ENCODE peak calls at places on chromosome 1, in five cellular contexts. X is ovary, I is A549, C is cardiac muscle cell, V is PC-3. P is an unnamed sample.

GRCh38 chr1:67586596-67586995 is 98.4 kb upstream of the GADD45A start:
- DNase-seq in X (no peak), I (no peak), C (peak), V (no peak), P (no peak)

GRCh38 chr1:10122926-10123325 is 87.4 kb upstream of the KIF1B start:
- DNase-seq in X (no peak), I (no peak), C (no peak), V (peak), P (no peak)

GRCh38 chr1:154157520-154158306 is 2.8 kb upstream of the NUP210L start:
- DNase-seq in X (no peak), I (no peak), C (peak), V (no peak), P (no peak)

GRCh38 chr1:66294692-66295384 is 239.1 kb upstream of the SGIP1 start:
- DNase-seq in X (no peak), I (peak), C (peak), V (peak), P (peak)

GRCh38 chr1:207336559-207337467 is 15.3 kb downstream of the CD55 start:
- DNase-seq in X (no peak), I (peak), C (no peak), V (peak), P (peak)

GRCh38 chr1:20150969-20151368 is 11.8 kb downstream of the PLA2G2F start:
- DNase-seq in X (peak), I (no peak), C (no peak), V (no peak), P (no peak)

GRCh38 chr1:226223786-226224244 is 351 bp downstream of the MIXL1 start:
- DNase-seq in X (no peak), I (no peak), C (peak), V (no peak), P (peak)

GRCh38 chr1:214515544-214516433 is 35.6 kb downstream of the PTPN14 start:
- DNase-seq in X (no peak), I (no peak), C (peak), V (no peak), P (no peak)

GRCh38 chr1:23664837-23665795 is 26.5 kb upstream of the RPL11 start:
- DNase-seq in X (no peak), I (no peak), C (peak), V (peak), P (no peak)

GRCh38 chr1:115337633-115338456 is at the start of gene NGF:
- DNase-seq in X (peak), I (peak), C (peak), V (peak), P (peak)

GRCh38 chr1:45344491-45344890 is 4.3 kb upstream of the MUTYH start:
- DNase-seq in X (no peak), I (no peak), C (no peak), V (no peak), P (no peak)

GRCh38 chr1:11938722-11939526 is 4.4 kb downstream of the PLOD1 start:
- DNase-seq in X (no peak), I (no peak), C (peak), V (peak), P (no peak)

GRCh38 chr1:43238991-43239469 is 30.8 kb upstream of the TMEM125 start:
- DNase-seq in X (no peak), I (no peak), C (peak), V (no peak), P (no peak)

GRCh38 chr1:172647110-172647564 is 11.8 kb upstream of the FASLG start:
- DNase-seq in X (no peak), I (no peak), C (no peak), V (no peak), P (no peak)

GRCh38 chr1:69737527-69738176 is 169.9 kb downstream of the LRRC7 start:
- DNase-seq in X (no peak), I (peak), C (peak), V (peak), P (peak)

GRCh38 chr1:150576794-150577556 is 2.4 kb downstream of the MCL1 start:
- DNase-seq in X (peak), I (no peak), C (peak), V (peak), P (no peak)

GRCh38 chr1:29555043-29555620 is 318.8 kb downstream of the PTPRU start:
- DNase-seq in X (no peak), I (no peak), C (no peak), V (no peak), P (no peak)

GRCh38 chr1:67273591-67273990 is 34.1 kb upstream of the IL12RB2 start:
- DNase-seq in X (no peak), I (no peak), C (no peak), V (no peak), P (no peak)

GRCh38 chr1:41726899-41727748 is 191.6 kb downstream of the HIVEP3 start:
- DNase-seq in X (no peak), I (no peak), C (no peak), V (no peak), P (no peak)

GRCh38 chr1:168499094-168500049 is 44.4 kb downstream of the XCL2 start:
- DNase-seq in X (no peak), I (no peak), C (no peak), V (peak), P (no peak)

GRCh38 chr1:159913451-159914192 is 11.7 kb downstream of the TAGLN2 start:
- DNase-seq in X (no peak), I (no peak), C (peak), V (peak), P (no peak)

GRCh38 chr1:149848340-149848771 is 51.0 kb upstream of the BOLA1 start:
- DNase-seq in X (no peak), I (no peak), C (no peak), V (peak), P (no peak)

GRCh38 chr1:221468556-221468955 is 273.3 kb downstream of the DUSP10 start:
- DNase-seq in X (no peak), I (no peak), C (no peak), V (no peak), P (no peak)

GRCh38 chr1:118948351-118948750 is 39.8 kb downstream of the TBX15 start:
- DNase-seq in X (no peak), I (no peak), C (no peak), V (peak), P (no peak)

GRCh38 chr1:40182956-40183710 is 21.9 kb downstream of the RLF start:
- DNase-seq in X (no peak), I (no peak), C (peak), V (peak), P (no peak)

GRCh38 chr1:172906778-172907592 is 143.8 kb downstream of the TNFSF18 start:
- DNase-seq in X (no peak), I (no peak), C (peak), V (peak), P (no peak)

GRCh38 chr1:204366759-204367158 is 7.0 kb upstream of the PLEKHA6 start:
- DNase-seq in X (no peak), I (peak), C (no peak), V (peak), P (no peak)

GRCh38 chr1:241592273-241592958 is 47.8 kb downstream of the CHML start:
- DNase-seq in X (no peak), I (no peak), C (no peak), V (peak), P (peak)

GRCh38 chr1:1344672-1345361 is 4.4 kb downstream of the DVL1 start:
- DNase-seq in X (no peak), I (peak), C (no peak), V (peak), P (peak)

GRCh38 chr1:77652179-77652745 is 30.2 kb downstream of the ZZZ3 start:
- DNase-seq in X (no peak), I (no peak), C (peak), V (no peak), P (no peak)

GRCh38 chr1:64304744-64305143 is 101.3 kb downstream of the UBE2U start:
- DNase-seq in X (no peak), I (no peak), C (no peak), V (no peak), P (no peak)

GRCh38 chr1:92538048-92538412 is 51.3 kb upstream of the GFI1 start:
- DNase-seq in X (no peak), I (no peak), C (peak), V (no peak), P (no peak)

GRCh38 chr1:77543822-77544448 is 138.5 kb downstream of the ZZZ3 start:
- DNase-seq in X (no peak), I (no peak), C (no peak), V (peak), P (no peak)

GRCh38 chr1:231170875-231171274 is 9.0 kb downstream of the TRIM67 start:
- DNase-seq in X (no peak), I (no peak), C (no peak), V (no peak), P (no peak)

GRCh38 chr1:169105434-169106094 is 926 bp upstream of the ATP1B1 start:
- DNase-seq in X (peak), I (peak), C (no peak), V (peak), P (peak)

GRCh38 chr1:55428944-55429931 is 214.1 kb upstream of the USP24 start:
- DNase-seq in X (no peak), I (peak), C (peak), V (peak), P (peak)

GRCh38 chr1:34906756-34907155 is 22.7 kb downstream of the DLGAP3 start:
- DNase-seq in X (no peak), I (no peak), C (no peak), V (no peak), P (no peak)

GRCh38 chr1:176949033-176949662 is 215.4 kb downstream of the ASTN1 start:
- DNase-seq in X (no peak), I (peak), C (peak), V (peak), P (peak)

GRCh38 chr1:33327587-33328325 is 6.9 kb upstream of the A3GALT2 start:
- DNase-seq in X (peak), I (no peak), C (peak), V (peak), P (peak)

DNA sequence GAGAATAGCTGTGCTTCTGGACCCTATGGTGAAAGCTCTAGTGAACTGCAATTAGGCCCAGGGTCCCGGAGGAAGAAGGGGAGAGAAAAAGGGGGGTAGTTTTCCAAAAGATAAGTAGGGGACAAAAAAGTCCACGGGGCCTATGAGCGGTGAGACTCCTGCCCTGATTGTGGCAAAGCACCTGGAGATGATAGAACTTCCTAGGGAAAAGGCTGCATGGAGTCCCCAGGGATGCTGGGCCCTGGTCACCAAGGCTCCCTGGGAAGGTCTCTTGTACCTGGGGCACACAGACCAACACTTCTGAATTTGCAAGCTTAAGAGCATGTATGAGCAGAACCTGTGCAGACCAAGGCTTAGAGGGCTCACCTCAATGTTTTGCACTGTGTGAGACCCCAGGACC is 5.4 kb upstream of the SHISA4 start:
- DNase-seq in X (no peak), I (no peak), C (no peak), V (no peak), P (no peak)
- H3K27ac ChIP-seq in X (peak), I (peak), C (peak), V (peak), P (peak)

DNA sequence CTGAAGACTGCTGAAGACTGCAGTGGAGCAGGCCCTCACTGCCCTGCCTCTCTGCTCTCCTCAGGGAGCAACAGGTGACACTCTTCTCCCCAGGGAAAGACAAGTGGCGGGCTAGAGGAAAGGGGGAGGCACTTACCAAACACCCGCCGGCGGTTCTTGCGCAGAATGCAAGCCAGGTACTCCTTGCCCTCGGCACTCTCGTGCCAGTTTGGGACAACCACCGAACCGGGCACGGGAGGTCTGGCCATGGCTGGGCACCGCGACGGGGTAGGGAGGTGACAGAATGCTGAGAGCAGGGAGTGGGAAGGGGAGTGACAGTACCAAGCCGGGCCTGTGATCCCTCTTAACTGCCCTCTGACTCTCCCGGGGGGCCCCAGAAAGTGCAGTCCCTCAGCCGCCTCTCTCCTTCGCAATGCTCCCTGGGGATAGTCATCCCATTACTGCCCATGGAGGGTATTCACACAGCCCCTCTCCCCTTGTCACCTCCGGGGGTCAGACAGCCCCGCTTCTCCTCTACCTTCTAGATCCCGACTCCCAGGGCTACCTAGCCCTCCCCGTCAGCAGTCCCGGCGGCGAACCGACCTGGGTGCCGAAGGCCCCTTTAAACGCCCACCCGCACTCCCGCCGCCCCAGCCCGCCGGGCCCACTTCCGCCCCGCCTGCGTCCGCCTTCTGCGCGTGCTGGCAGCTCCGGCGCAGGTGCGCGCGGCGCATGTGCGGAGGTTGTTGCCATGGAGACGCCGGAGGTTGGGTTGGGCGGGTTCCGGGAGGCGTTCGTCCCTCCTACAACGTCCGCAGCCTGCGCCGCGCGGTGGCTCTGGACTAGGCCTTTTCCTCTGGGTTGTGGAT is at the start of gene CPLANE2:
- DNase-seq in X (peak), I (peak), C (peak), V (peak), P (peak)
- TF ChIP-seq CTCF in X (no peak), I (no peak), C (peak), V (peak), P (no peak)

GRCh38 chr1:174131032-174131638 is 28.2 kb upstream of the RABGAP1L start:
- DNase-seq in X (no peak), I (no peak), C (no peak), V (no peak), P (no peak)

GRCh38 chr1:174134000-174134659 is 25.2 kb upstream of the RABGAP1L start:
- DNase-seq in X (no peak), I (no peak), C (no peak), V (no peak), P (no peak)

GRCh38 chr1:174136714-174137113 is 22.6 kb upstream of the RABGAP1L start:
- DNase-seq in X (no peak), I (no peak), C (no peak), V (no peak), P (no peak)

GRCh38 chr1:174135200-174135599 is 24.1 kb upstream of the RABGAP1L start:
- DNase-seq in X (no peak), I (no peak), C (no peak), V (no peak), P (no peak)
- H3K27ac ChIP-seq in X (no peak), I (no peak), C (no peak), V (no peak), P (no peak)

GRCh38 chr1:15423355-15424077 is 13.8 kb downstream of the EFHD2 start:
- DNase-seq in X (no peak), I (no peak), C (no peak), V (no peak), P (no peak)

GRCh38 chr1:15424146-15424667 is 14.0 kb upstream of the CTRC start:
- DNase-seq in X (no peak), I (no peak), C (no peak), V (no peak), P (no peak)

GRCh38 chr1:15422871-15423270 is 13.2 kb downstream of the EFHD2 start:
- DNase-seq in X (no peak), I (no peak), C (no peak), V (no peak), P (no peak)

GRCh38 chr1:15418811-15419515 is 9.3 kb downstream of the EFHD2 start:
- DNase-seq in X (no peak), I (no peak), C (peak), V (no peak), P (peak)

DNA sequence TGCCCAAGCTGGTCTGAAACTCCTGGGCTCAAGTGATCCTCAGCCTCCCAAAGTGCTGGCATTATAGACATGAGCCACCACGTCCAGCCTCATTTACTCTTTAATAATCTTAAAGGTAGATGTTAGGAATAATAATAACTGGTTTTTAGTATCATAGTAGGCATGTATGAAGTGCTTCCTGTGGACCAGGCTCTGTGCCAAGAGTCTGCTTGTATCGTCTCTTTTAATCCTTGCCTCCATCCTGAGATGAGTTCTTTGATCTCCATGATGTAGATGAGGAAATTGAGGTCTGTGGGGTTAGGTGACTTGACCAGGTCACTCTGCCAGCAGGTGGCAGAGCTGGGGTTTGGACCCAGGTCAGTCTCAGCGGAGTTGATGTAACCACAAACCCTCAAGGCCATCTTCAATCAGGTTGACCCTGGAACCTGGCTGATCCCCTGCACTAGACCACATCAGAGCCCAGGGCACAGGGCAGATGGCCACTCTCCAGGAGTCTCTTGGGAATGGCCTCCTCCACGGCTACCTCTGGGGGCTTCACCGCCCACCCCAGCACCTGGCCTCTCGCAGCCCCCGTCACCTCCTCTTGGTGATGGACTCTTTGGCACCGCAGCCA is 11.3 kb downstream of the EFHD2 start:
- DNase-seq in X (no peak), I (no peak), C (no peak), V (no peak), P (no peak)
- TF ChIP-seq CTCF in X (no peak), I (no peak), C (no peak), V (peak), P (no peak)

GRCh38 chr1:93665015-93665414 is 16.6 kb downstream of the BCAR3 start:
- DNase-seq in X (no peak), I (no peak), C (no peak), V (no peak), P (no peak)
- H3K27ac ChIP-seq in X (peak), I (peak), C (no peak), V (peak), P (peak)

GRCh38 chr1:113678159-113678469 is 81.2 kb downstream of the PHTF1 start:
- DNase-seq in X (no peak), I (no peak), C (no peak), V (no peak), P (no peak)
- TF ChIP-seq CTCF in X (no peak), I (no peak), C (no peak), V (no peak), P (peak)

DNA sequence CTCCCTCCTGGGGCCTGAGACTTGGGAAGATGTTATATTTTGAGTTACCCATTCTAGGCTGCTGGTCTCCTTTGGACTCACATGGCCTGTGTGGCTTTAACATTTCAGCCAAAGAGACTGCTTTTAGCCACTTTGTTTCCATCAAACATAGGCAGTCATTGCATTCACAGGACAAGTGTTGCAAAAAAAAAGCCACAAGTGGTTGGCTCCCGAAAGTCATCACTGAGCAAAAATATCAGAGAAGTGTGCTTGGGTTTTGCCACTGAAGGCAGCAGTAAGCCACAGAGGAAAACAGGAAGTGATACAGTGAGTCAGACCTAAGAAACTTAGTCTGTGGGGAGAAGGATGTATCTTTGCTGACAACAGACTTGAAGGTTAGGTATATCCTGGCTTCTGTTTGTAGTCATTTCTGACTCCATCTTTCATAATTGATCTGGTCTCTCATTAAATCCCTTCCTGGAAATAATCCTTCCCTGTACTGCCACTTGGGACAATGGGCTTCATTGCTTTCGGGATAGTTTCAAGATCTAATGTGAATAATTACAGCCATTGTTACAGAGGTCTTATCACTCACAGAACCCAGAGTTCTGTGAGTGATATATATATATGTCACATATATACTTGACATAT is 80.9 kb downstream of the COLGALT2 start:
- DNase-seq in X (no peak), I (no peak), C (peak), V (peak), P (peak)
- H3K27ac ChIP-seq in X (no peak), I (no peak), C (no peak), V (no peak), P (no peak)

GRCh38 chr1:171220551-171221175 is 27.6 kb upstream of the FMO1 start:
- DNase-seq in X (peak), I (no peak), C (peak), V (no peak), P (no peak)
- TF ChIP-seq CTCF in X (no peak), I (no peak), C (no peak), V (no peak), P (no peak)

GRCh38 chr1:85135456-85135798 is 65.4 kb downstream of the SYDE2 start:
- DNase-seq in X (no peak), I (no peak), C (no peak), V (peak), P (peak)
- H3K27ac ChIP-seq in X (no peak), I (no peak), C (no peak), V (no peak), P (no peak)

P was measured in RWPE1.